ENCODE peak calls at places on chromosome 12, in ten cellular contexts. O, P, G, V, K, R, X, H, B and M are unnamed samples.
A peak's percentile ranks its signal among the peaks of the same experiment; 100 is the strongest.

GRCh38 chr12:29428630-29429029 is 47.7 kb upstream of the ERGIC2 start:
- DNase-seq in O (peak; percentile 82), P (no peak), G (no peak), V (no peak), K (no peak), R (no peak), X (no peak), H (no peak), B (no peak), M (no peak)

GRCh38 chr12:58176296-58176869 is 235.0 kb downstream of the ATP23 start:
- DNase-seq in O (peak; percentile 64), P (no peak), G (no peak), V (no peak), K (peak; percentile 39), R (no peak), X (no peak), H (peak; percentile 40), B (no peak), M (peak; percentile 24)

GRCh38 chr12:112900298-112901145 is 6.2 kb upstream of the OAS1 start:
- DNase-seq in O (peak; percentile 3), P (no peak), G (peak; percentile 36), V (no peak), K (peak; percentile 43), R (no peak), X (no peak), H (peak; percentile 61), B (peak; percentile 27), M (peak; percentile 28)

GRCh38 chr12:75978677-75979076 is 52.9 kb downstream of the PHLDA1 start:
- DNase-seq in O (no peak), P (no peak), G (no peak), V (no peak), K (no peak), R (no peak), X (no peak), H (no peak), B (no peak), M (no peak)

GRCh38 chr12:50188875-50189575 is 21.9 kb upstream of the CERS5 start:
- DNase-seq in O (peak; percentile 28), P (no peak), G (no peak), V (no peak), K (no peak), R (no peak), X (no peak), H (no peak), B (no peak), M (no peak)

GRCh38 chr12:6769003-6769389 is 2.8 kb downstream of the PTMS start:
- DNase-seq in O (peak; percentile 33), P (no peak), G (peak; percentile 46), V (peak; percentile 69), K (no peak), R (no peak), X (peak; percentile 86), H (no peak), B (no peak), M (no peak)

GRCh38 chr12:198708-199107 is 15.2 kb downstream of the SLC6A12 start:
- DNase-seq in O (no peak), P (no peak), G (no peak), V (no peak), K (no peak), R (no peak), X (no peak), H (no peak), B (no peak), M (no peak)

GRCh38 chr12:113232787-113233585 is 11.7 kb downstream of the TPCN1 start:
- DNase-seq in O (no peak), P (no peak), G (peak; percentile 43), V (peak; percentile 78), K (peak; percentile 93), R (peak; percentile 35), X (peak; percentile 86), H (no peak), B (peak; percentile 76), M (peak; percentile 68)

GRCh38 chr12:124715121-124715990 is 147.9 kb upstream of the NCOR2 start:
- DNase-seq in O (no peak), P (peak; percentile 24), G (no peak), V (no peak), K (peak; percentile 77), R (no peak), X (no peak), H (no peak), B (no peak), M (peak; percentile 81)

GRCh38 chr12:57803317-57803893 is 15.1 kb downstream of the AVIL start:
- DNase-seq in O (peak; percentile 43), P (peak; percentile 45), G (no peak), V (no peak), K (peak; percentile 12), R (no peak), X (peak; percentile 87), H (peak; percentile 75), B (peak; percentile 20), M (no peak)

GRCh38 chr12:78584695-78585094 is 279.9 kb upstream of the SYT1 start:
- DNase-seq in O (peak; percentile 31), P (no peak), G (no peak), V (no peak), K (no peak), R (no peak), X (no peak), H (peak; percentile 6), B (no peak), M (no peak)

GRCh38 chr12:29164477-29165163 is 15.5 kb downstream of the FAR2 start:
- DNase-seq in O (peak; percentile 76), P (no peak), G (no peak), V (no peak), K (no peak), R (no peak), X (no peak), H (peak; percentile 64), B (no peak), M (no peak)

GRCh38 chr12:121512561-121512960 is 68.3 kb downstream of the KDM2B start:
- DNase-seq in O (no peak), P (no peak), G (no peak), V (no peak), K (no peak), R (no peak), X (no peak), H (no peak), B (no peak), M (no peak)

GRCh38 chr12:82040987-82041743 is 282.0 kb upstream of the PPFIA2 start:
- DNase-seq in O (no peak), P (no peak), G (no peak), V (no peak), K (no peak), R (no peak), X (no peak), H (no peak), B (no peak), M (no peak)

GRCh38 chr12:91523831-91524230 is 341.2 kb upstream of the DCN start:
- DNase-seq in O (no peak), P (no peak), G (no peak), V (no peak), K (no peak), R (no peak), X (no peak), H (no peak), B (no peak), M (no peak)

GRCh38 chr12:80268924-80269749 is 169.8 kb downstream of the OTOGL start:
- DNase-seq in O (peak; percentile 73), P (no peak), G (no peak), V (no peak), K (no peak), R (no peak), X (no peak), H (no peak), B (no peak), M (no peak)

GRCh38 chr12:29731556-29731955 is 52.2 kb downstream of the TMTC1 start:
- DNase-seq in O (no peak), P (no peak), G (no peak), V (no peak), K (no peak), R (no peak), X (no peak), H (no peak), B (no peak), M (no peak)

GRCh38 chr12:121530600-121531355 is 50.0 kb downstream of the KDM2B start:
- DNase-seq in O (peak; percentile 76), P (peak; percentile 92), G (peak; percentile 65), V (peak; percentile 85), K (no peak), R (peak; percentile 66), X (peak; percentile 84), H (no peak), B (peak; percentile 71), M (peak; percentile 86)

GRCh38 chr12:123983822-123984485 is 10.9 kb downstream of the ZNF664 start:
- DNase-seq in O (peak; percentile 76), P (no peak), G (no peak), V (no peak), K (peak; percentile 49), R (no peak), X (no peak), H (peak; percentile 28), B (peak; percentile 43), M (no peak)

GRCh38 chr12:92360543-92360942 is 214.9 kb upstream of the BTG1 start:
- DNase-seq in O (no peak), P (no peak), G (no peak), V (no peak), K (no peak), R (no peak), X (no peak), H (no peak), B (no peak), M (no peak)

GRCh38 chr12:26293612-26294011 is 98.2 kb downstream of the SSPN start:
- DNase-seq in O (no peak), P (no peak), G (no peak), V (no peak), K (no peak), R (no peak), X (no peak), H (no peak), B (no peak), M (no peak)

GRCh38 chr12:106767954-106768501 is 6.5 kb upstream of the RIC8B start:
- DNase-seq in O (peak; percentile 60), P (no peak), G (no peak), V (no peak), K (no peak), R (no peak), X (no peak), H (no peak), B (no peak), M (no peak)